ENCODE peak calls at places on chromosomes 12 and 14, in four cellular contexts. F, R, C and X are unnamed samples. For H3K27me3 and H3K36me3, the result is how much of the 10 kb centered on the place peaks cover.

GRCh38 chr14:42475289-42475688 is 868.6 kb downstream of the LRFN5 start:
- DNase-seq in F (no peak), R (no peak), C (no peak), X (no peak)

GRCh38 chr12:111412007-111412829 is 6.5 kb downstream of the SH2B3 start:
- DNase-seq in F (no peak), R (no peak), C (no peak), X (no peak)

GRCh38 chr12:122665349-122665748 is 37.8 kb downstream of the HCAR2 start:
- DNase-seq in F (no peak), R (no peak), C (no peak), X (no peak)

GRCh38 chr12:70060634-70061033 is 182.6 kb upstream of the CNOT2 start:
- DNase-seq in F (no peak), R (no peak), C (no peak), X (no peak)

GRCh38 chr12:10212623-10213131 is at the start of gene GABARAPL1:
- DNase-seq in F (peak), R (peak), C (peak), X (peak)

GRCh38 chr14:100294213-100294962 is 11.9 kb downstream of the SLC25A29 start:
- DNase-seq in F (peak), R (peak), C (no peak), X (no peak)

GRCh38 chr12:28500373-28501024 is 310.2 kb downstream of the CCDC91 start:
- DNase-seq in F (no peak), R (no peak), C (no peak), X (no peak)

GRCh38 chr14:104546021-104546491 is 33.5 kb upstream of the C14orf180 start:
- DNase-seq in F (no peak), R (no peak), C (no peak), X (no peak)

GRCh38 chr14:29465095-29465494 is 462.6 kb downstream of the PRKD1 start:
- DNase-seq in F (no peak), R (no peak), C (no peak), X (no peak)

GRCh38 chr14:93915800-93916199 is 11.3 kb upstream of the FAM181A start:
- DNase-seq in F (no peak), R (no peak), C (no peak), X (no peak)
- H3K27ac ChIP-seq in F (no peak), R (no peak), C (no peak), X (no peak)

DNA sequence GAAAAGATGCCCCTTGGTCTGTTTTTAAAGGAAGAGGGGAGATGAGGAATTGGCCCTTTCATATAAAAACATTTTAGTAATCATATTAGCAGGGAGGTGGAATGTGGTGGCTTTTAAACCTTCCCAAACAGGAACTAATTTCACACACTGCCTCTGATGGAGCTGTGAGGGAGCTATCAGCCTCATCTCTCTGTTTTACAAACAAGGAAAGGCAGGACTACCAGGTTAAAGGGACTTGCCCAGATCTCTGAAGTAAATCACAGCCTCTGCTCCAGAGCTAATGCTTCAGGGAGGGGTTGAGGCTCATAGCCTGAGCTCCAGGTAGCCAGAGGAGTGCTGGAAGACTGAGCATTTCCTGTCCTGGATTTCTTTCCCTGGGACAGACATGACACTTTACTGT is 1.1 kb upstream of the BMP4 start:
- DNase-seq in F (no peak), R (no peak), C (peak), X (no peak)
- H3K27me3 ChIP-seq in F (under half), R (under half), C (under half), X (under half)

DNA sequence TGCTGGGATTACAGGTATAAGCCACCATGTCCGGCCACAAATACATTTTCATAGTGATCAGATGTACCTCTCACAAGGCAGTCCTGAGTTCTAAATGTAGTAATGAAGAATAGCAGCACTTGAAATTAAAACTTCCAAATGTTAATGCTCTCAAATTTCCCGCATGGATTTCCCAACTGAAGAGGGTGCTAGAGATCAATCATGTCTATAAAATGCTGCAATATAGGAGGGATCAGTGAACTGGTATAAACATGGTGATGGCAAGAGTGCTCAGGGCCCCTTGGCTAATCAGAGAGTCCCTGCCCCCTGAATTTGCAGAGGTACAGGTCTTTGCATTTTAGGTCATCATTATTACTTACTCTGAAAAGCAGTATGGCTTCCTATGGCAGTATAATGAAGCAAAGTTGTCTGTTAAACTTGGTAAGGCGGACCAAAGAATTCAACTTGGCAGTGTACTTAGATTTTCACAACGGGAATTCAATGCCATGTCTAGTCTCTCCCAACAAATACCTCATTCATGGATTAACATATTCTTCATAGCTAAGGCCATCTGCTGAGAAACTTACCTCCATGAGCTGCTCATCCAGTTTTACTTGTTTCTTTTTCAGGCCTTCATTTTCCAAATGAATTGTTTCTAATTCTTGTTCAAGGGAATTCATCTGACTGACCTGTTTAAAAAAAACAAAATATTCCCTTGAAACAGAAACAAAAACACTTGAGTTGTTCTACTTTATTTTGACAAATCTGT is 67.0 kb upstream of the SAV1 start:
- DNase-seq in F (no peak), R (no peak), C (no peak), X (no peak)
- H3K36me3 ChIP-seq in F (half or more), R (under half), C (under half), X (half or more)

DNA sequence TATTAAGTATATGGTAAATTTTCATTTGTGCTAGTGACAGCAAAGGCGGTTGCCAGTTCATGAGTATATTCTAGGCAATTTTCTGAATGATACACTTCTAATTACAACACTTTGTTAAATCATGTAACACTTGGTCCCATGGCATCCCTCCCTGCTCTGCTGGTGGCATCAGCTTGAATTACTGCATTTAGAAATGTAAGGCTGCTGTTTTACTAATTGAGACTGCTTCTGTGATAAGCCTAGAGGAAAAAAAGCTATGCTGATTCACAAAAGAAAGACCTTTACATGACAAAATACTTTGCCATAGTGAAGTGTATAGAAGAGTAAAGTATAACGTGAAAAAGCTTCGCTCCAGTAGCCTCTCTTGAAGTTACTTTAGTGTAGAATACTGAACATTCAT is 636.1 kb downstream of the KCNH5 start:
- DNase-seq in F (no peak), R (no peak), C (no peak), X (no peak)
- H3K27ac ChIP-seq in F (no peak), R (no peak), C (no peak), X (no peak)

DNA sequence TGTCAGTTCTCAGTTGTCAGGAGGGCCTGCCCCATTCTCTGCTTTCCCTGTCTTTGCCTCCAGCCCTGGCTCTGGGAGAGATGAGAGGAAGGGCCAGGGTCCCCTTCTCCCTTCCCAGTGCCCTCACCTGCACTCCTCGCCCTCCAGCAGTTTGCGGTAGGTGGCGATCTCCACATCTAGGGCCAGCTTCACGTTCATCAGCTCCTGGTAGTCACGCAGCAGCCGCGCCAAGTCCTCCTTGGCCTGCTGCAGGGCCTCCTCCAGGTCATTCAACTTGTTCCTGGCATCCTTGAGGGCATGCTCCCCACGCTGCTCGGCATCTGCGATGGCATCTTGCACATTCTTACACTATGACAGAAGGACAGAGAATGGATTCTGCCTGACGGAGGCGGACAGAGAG is 5.4 kb downstream of the KRT2 start:
- DNase-seq in F (peak), R (no peak), C (no peak), X (no peak)
- H3K27me3 ChIP-seq in F (under half), R (under half), C (half or more), X (under half)

GRCh38 chr12:109946913-109947312 is 46.8 kb downstream of the TCHP start:
- DNase-seq in F (no peak), R (no peak), C (no peak), X (no peak)
- H3K36me3 ChIP-seq in F (under half), R (under half), C (under half), X (half or more)

GRCh38 chr14:68820119-68820518 is 27.3 kb upstream of the ZFP36L1 start:
- DNase-seq in F (no peak), R (no peak), C (no peak), X (no peak)
- H3K27ac ChIP-seq in F (no peak), R (no peak), C (no peak), X (peak)

GRCh38 chr14:37596790-37597189 is 1.4 kb downstream of the TTC6 start:
- DNase-seq in F (no peak), R (no peak), C (no peak), X (no peak)

GRCh38 chr14:37597538-37598084 is 2.2 kb downstream of the TTC6 start:
- DNase-seq in F (no peak), R (no peak), C (no peak), X (no peak)

GRCh38 chr14:37594916-37595808 is at the start of the genes FOXA1 and TTC6:
- DNase-seq in F (no peak), R (no peak), C (peak), X (no peak)

GRCh38 chr14:37594238-37594915 is 672 bp downstream of the FOXA1 start:
- DNase-seq in F (no peak), R (no peak), C (peak), X (peak)

GRCh38 chr14:37595809-37596595 is 573 bp downstream of the TTC6 start:
- DNase-seq in F (no peak), R (no peak), C (peak), X (peak)
- H3K27me3 ChIP-seq in F (half or more), R (under half), C (under half), X (under half)

GRCh38 chr14:80628547-80628946 is 313.0 kb downstream of the CEP128 start:
- DNase-seq in F (no peak), R (no peak), C (peak), X (no peak)
- H3K36me3 ChIP-seq in F (under half), R (under half), C (under half), X (under half)